ENCODE peak calls at places on chromosomes 5 and 9, in seven cellular contexts. Q, D, P, L, E, N and Z are unnamed samples.

GRCh38 chr5:108788142-108788541 is 40.4 kb downstream of the FER start:
- DNase-seq in E (no peak), N (no peak), Q (no peak), L (peak), D (no peak), P (peak), Z (no peak)

GRCh38 chr9:85521331-85522197 is 220.2 kb downstream of the AGTPBP1 start:
- DNase-seq in D (no peak), L (no peak), P (peak), E (no peak), N (no peak), Q (no peak), Z (no peak)

GRCh38 chr5:96649251-96649937 is 12.8 kb upstream of the CAST start:
- DNase-seq in D (no peak), N (no peak), Q (no peak), E (no peak), L (no peak), P (no peak), Z (no peak)

GRCh38 chr5:149363345-149363744 is 5.5 kb downstream of the PCYOX1L start:
- DNase-seq in P (no peak), N (no peak), E (no peak), L (no peak), Q (no peak), D (no peak), Z (no peak)

GRCh38 chr9:112997236-112997941 is 14.6 kb downstream of the ZNF883 start:
- DNase-seq in D (no peak), N (no peak), Q (no peak), L (no peak), P (no peak), E (peak), Z (no peak)

GRCh38 chr5:141508440-141508807 is 19.5 kb downstream of the PCDHGC5 start:
- DNase-seq in L (no peak), N (no peak), P (no peak), E (no peak), Q (no peak), D (no peak), Z (no peak)

GRCh38 chr5:103523319-103523718 is 39.3 kb downstream of the NUDT12 start:
- DNase-seq in L (peak), D (peak), E (no peak), N (no peak), P (no peak), Q (no peak), Z (peak)

GRCh38 chr5:132497488-132497997 is 7.0 kb upstream of the IRF1 start:
- DNase-seq in L (peak), D (peak), N (no peak), P (peak), Q (no peak), E (no peak), Z (peak)